ENCODE peak calls at places on chromosomes 2 and 18, in four cellular contexts. One of them, this sample, is unnamed.

GRCh38 chr2:28904802-28905499 is 10.5 kb downstream of the WDR43 start:
- DNase-seq in tibial nerve: no peak
- DNase-seq in right lobe of liver: no peak
- DNase-seq in heart left ventricle: no peak
- DNase-seq in this sample: no peak

GRCh38 chr2:189222440-189222839 is 42.9 kb upstream of the COL5A2 start:
- DNase-seq in tibial nerve: no peak
- DNase-seq in right lobe of liver: no peak
- DNase-seq in heart left ventricle: no peak
- DNase-seq in this sample: no peak

GRCh38 chr2:23092831-23093230 is 292.1 kb upstream of the KLHL29 start:
- DNase-seq in tibial nerve: no peak
- DNase-seq in right lobe of liver: no peak
- DNase-seq in heart left ventricle: no peak
- DNase-seq in this sample: no peak

GRCh38 chr2:127611076-127611925 is 34.7 kb upstream of the GPR17 start:
- DNase-seq in tibial nerve: no peak
- DNase-seq in right lobe of liver: no peak
- DNase-seq in heart left ventricle: no peak
- DNase-seq in this sample: no peak

GRCh38 chr2:39216495-39217191 is 27.1 kb downstream of the CDKL4 start:
- DNase-seq in tibial nerve: no peak
- DNase-seq in right lobe of liver: no peak
- DNase-seq in heart left ventricle: no peak
- DNase-seq in this sample: no peak

GRCh38 chr2:66840321-66841014 is 405.5 kb downstream of the MEIS1 start:
- DNase-seq in tibial nerve: no peak
- DNase-seq in right lobe of liver: no peak
- DNase-seq in heart left ventricle: no peak
- DNase-seq in this sample: no peak

GRCh38 chr2:128772671-128773070 is 454.0 kb upstream of the HS6ST1 start:
- DNase-seq in tibial nerve: no peak
- DNase-seq in right lobe of liver: peak
- DNase-seq in heart left ventricle: no peak
- DNase-seq in this sample: no peak

GRCh38 chr2:27796991-27797752 is 25.7 kb downstream of the MRPL33 start:
- DNase-seq in tibial nerve: no peak
- DNase-seq in right lobe of liver: no peak
- DNase-seq in heart left ventricle: peak
- DNase-seq in this sample: peak

GRCh38 chr18:55510809-55511208 is 77.2 kb downstream of the TCF4 start:
- DNase-seq in tibial nerve: no peak
- DNase-seq in right lobe of liver: no peak
- DNase-seq in heart left ventricle: no peak
- DNase-seq in this sample: peak

GRCh38 chr2:201358684-201359083 is 1.5 kb upstream of the FLACC1 start:
- DNase-seq in tibial nerve: no peak
- DNase-seq in right lobe of liver: no peak
- DNase-seq in heart left ventricle: no peak
- DNase-seq in this sample: no peak

GRCh38 chr2:144801766-144802165 is 281.8 kb upstream of the ZEB2 start:
- DNase-seq in tibial nerve: no peak
- DNase-seq in right lobe of liver: no peak
- DNase-seq in heart left ventricle: no peak
- DNase-seq in this sample: no peak

GRCh38 chr18:79982736-79983135 is 5.6 kb downstream of the TXNL4A start:
- DNase-seq in tibial nerve: no peak
- DNase-seq in right lobe of liver: no peak
- DNase-seq in heart left ventricle: no peak
- DNase-seq in this sample: no peak

GRCh38 chr2:71125506-71126294 is 4.3 kb downstream of the MCEE start:
- DNase-seq in tibial nerve: no peak
- DNase-seq in right lobe of liver: no peak
- DNase-seq in heart left ventricle: no peak
- DNase-seq in this sample: no peak

GRCh38 chr2:43255249-43255960 is 29.0 kb upstream of the ZFP36L2 start:
- DNase-seq in tibial nerve: no peak
- DNase-seq in right lobe of liver: no peak
- DNase-seq in heart left ventricle: no peak
- DNase-seq in this sample: peak

GRCh38 chr2:5932556-5933469 is 240.6 kb downstream of the SOX11 start:
- DNase-seq in tibial nerve: no peak
- DNase-seq in right lobe of liver: no peak
- DNase-seq in heart left ventricle: no peak
- DNase-seq in this sample: no peak

GRCh38 chr2:241788572-241788971 is 11.9 kb downstream of the GAL3ST2 start:
- DNase-seq in tibial nerve: no peak
- DNase-seq in right lobe of liver: no peak
- DNase-seq in heart left ventricle: no peak
- DNase-seq in this sample: no peak

GRCh38 chr18:48933578-48934399 is 17.0 kb downstream of the SMAD7 start:
- DNase-seq in tibial nerve: no peak
- DNase-seq in right lobe of liver: no peak
- DNase-seq in heart left ventricle: no peak
- DNase-seq in this sample: no peak

GRCh38 chr2:3728104-3729054 is 25.0 kb downstream of the DCDC2C start:
- DNase-seq in tibial nerve: no peak
- DNase-seq in right lobe of liver: no peak
- DNase-seq in heart left ventricle: no peak
- DNase-seq in this sample: no peak

GRCh38 chr2:241924909-241925250 is 55.4 kb downstream of the RTP5 start:
- DNase-seq in tibial nerve: no peak
- DNase-seq in right lobe of liver: peak
- DNase-seq in heart left ventricle: no peak
- DNase-seq in this sample: no peak

GRCh38 chr18:35095983-35096676 is 54.9 kb downstream of the MAPRE2 start:
- DNase-seq in tibial nerve: no peak
- DNase-seq in right lobe of liver: no peak
- DNase-seq in heart left ventricle: no peak
- DNase-seq in this sample: no peak

GRCh38 chr2:136358576-136358975 is 240.6 kb upstream of the CXCR4 start:
- DNase-seq in tibial nerve: no peak
- DNase-seq in right lobe of liver: no peak
- DNase-seq in heart left ventricle: no peak
- DNase-seq in this sample: no peak

GRCh38 chr18:13889661-13890060 is 25.7 kb downstream of the MC2R start:
- DNase-seq in tibial nerve: no peak
- DNase-seq in right lobe of liver: no peak
- DNase-seq in heart left ventricle: no peak
- DNase-seq in this sample: no peak

GRCh38 chr2:217714268-217714643 is 288.5 kb downstream of the TNS1 start:
- DNase-seq in tibial nerve: peak
- DNase-seq in right lobe of liver: peak
- DNase-seq in heart left ventricle: peak
- DNase-seq in this sample: no peak

GRCh38 chr2:191486584-191487320 is 191.2 kb upstream of the NABP1 start:
- DNase-seq in tibial nerve: no peak
- DNase-seq in right lobe of liver: no peak
- DNase-seq in heart left ventricle: no peak
- DNase-seq in this sample: no peak

GRCh38 chr18:61608306-61608705 is 275.1 kb downstream of the CDH20 start:
- DNase-seq in tibial nerve: no peak
- DNase-seq in right lobe of liver: no peak
- DNase-seq in heart left ventricle: no peak
- DNase-seq in this sample: no peak

GRCh38 chr18:76371301-76371700 is 123.7 kb downstream of the ZNF516 start:
- DNase-seq in tibial nerve: no peak
- DNase-seq in right lobe of liver: no peak
- DNase-seq in heart left ventricle: no peak
- DNase-seq in this sample: no peak

GRCh38 chr2:102021776-102022175 is 30.0 kb downstream of the IL1R2 start:
- DNase-seq in tibial nerve: no peak
- DNase-seq in right lobe of liver: no peak
- DNase-seq in heart left ventricle: no peak
- DNase-seq in this sample: no peak

GRCh38 chr2:36516136-36516870 is 81.7 kb downstream of the FEZ2 start:
- DNase-seq in tibial nerve: no peak
- DNase-seq in right lobe of liver: no peak
- DNase-seq in heart left ventricle: no peak
- DNase-seq in this sample: no peak

GRCh38 chr2:147649963-147650362 is 194.9 kb upstream of the ACVR2A start:
- DNase-seq in tibial nerve: no peak
- DNase-seq in right lobe of liver: no peak
- DNase-seq in heart left ventricle: no peak
- DNase-seq in this sample: no peak

GRCh38 chr18:46226461-46226860 is 122.3 kb downstream of the HAUS1 start:
- DNase-seq in tibial nerve: no peak
- DNase-seq in right lobe of liver: no peak
- DNase-seq in heart left ventricle: no peak
- DNase-seq in this sample: no peak

GRCh38 chr2:201406077-201406662 is 45.1 kb downstream of the TRAK2 start:
- DNase-seq in tibial nerve: no peak
- DNase-seq in right lobe of liver: no peak
- DNase-seq in heart left ventricle: no peak
- DNase-seq in this sample: peak

GRCh38 chr2:144389151-144389929 is 130.6 kb downstream of the ZEB2 start:
- DNase-seq in tibial nerve: no peak
- DNase-seq in right lobe of liver: peak
- DNase-seq in heart left ventricle: no peak
- DNase-seq in this sample: no peak

GRCh38 chr2:9184319-9184807 is 22.2 kb upstream of the ASAP2 start:
- DNase-seq in tibial nerve: no peak
- DNase-seq in right lobe of liver: no peak
- DNase-seq in heart left ventricle: no peak
- DNase-seq in this sample: no peak

GRCh38 chr2:164839914-164840457 is 1.6 kb downstream of the COBLL1 start:
- DNase-seq in tibial nerve: no peak
- DNase-seq in right lobe of liver: no peak
- DNase-seq in heart left ventricle: no peak
- DNase-seq in this sample: no peak
- H3K4me3 ChIP-seq in tibial nerve: peak
- H3K4me3 ChIP-seq in right lobe of liver: peak
- H3K4me3 ChIP-seq in heart left ventricle: peak
- H3K4me3 ChIP-seq in this sample: peak

GRCh38 chr2:20438334-20439192 is 8.3 kb upstream of the RHOB start:
- DNase-seq in tibial nerve: peak
- DNase-seq in right lobe of liver: peak
- DNase-seq in heart left ventricle: no peak
- DNase-seq in this sample: peak
- TF ChIP-seq POLR2A in tibial nerve: peak
- TF ChIP-seq POLR2A in right lobe of liver: peak
- TF ChIP-seq POLR2A in heart left ventricle: peak
- TF ChIP-seq POLR2A in this sample: peak

GRCh38 chr18:3500016-3500415 is 50.0 kb downstream of the TGIF1 start:
- DNase-seq in tibial nerve: no peak
- DNase-seq in right lobe of liver: no peak
- DNase-seq in heart left ventricle: no peak
- DNase-seq in this sample: no peak

GRCh38 chr18:3495691-3496090 is 45.7 kb downstream of the TGIF1 start:
- DNase-seq in tibial nerve: no peak
- DNase-seq in right lobe of liver: no peak
- DNase-seq in heart left ventricle: no peak
- DNase-seq in this sample: no peak

GRCh38 chr18:3502650-3503049 is 52.7 kb downstream of the TGIF1 start:
- DNase-seq in tibial nerve: no peak
- DNase-seq in right lobe of liver: no peak
- DNase-seq in heart left ventricle: no peak
- DNase-seq in this sample: no peak

GRCh38 chr18:3499498-3499897 is 49.5 kb downstream of the TGIF1 start:
- DNase-seq in tibial nerve: no peak
- DNase-seq in right lobe of liver: no peak
- DNase-seq in heart left ventricle: no peak
- DNase-seq in this sample: no peak

GRCh38 chr18:3498705-3499451 is 48.9 kb downstream of the TGIF1 start:
- DNase-seq in tibial nerve: peak
- DNase-seq in right lobe of liver: peak
- DNase-seq in heart left ventricle: peak
- DNase-seq in this sample: no peak
- H3K27ac ChIP-seq in tibial nerve: no peak
- H3K27ac ChIP-seq in right lobe of liver: no peak
- H3K27ac ChIP-seq in heart left ventricle: no peak
- H3K27ac ChIP-seq in this sample: no peak

DNA sequence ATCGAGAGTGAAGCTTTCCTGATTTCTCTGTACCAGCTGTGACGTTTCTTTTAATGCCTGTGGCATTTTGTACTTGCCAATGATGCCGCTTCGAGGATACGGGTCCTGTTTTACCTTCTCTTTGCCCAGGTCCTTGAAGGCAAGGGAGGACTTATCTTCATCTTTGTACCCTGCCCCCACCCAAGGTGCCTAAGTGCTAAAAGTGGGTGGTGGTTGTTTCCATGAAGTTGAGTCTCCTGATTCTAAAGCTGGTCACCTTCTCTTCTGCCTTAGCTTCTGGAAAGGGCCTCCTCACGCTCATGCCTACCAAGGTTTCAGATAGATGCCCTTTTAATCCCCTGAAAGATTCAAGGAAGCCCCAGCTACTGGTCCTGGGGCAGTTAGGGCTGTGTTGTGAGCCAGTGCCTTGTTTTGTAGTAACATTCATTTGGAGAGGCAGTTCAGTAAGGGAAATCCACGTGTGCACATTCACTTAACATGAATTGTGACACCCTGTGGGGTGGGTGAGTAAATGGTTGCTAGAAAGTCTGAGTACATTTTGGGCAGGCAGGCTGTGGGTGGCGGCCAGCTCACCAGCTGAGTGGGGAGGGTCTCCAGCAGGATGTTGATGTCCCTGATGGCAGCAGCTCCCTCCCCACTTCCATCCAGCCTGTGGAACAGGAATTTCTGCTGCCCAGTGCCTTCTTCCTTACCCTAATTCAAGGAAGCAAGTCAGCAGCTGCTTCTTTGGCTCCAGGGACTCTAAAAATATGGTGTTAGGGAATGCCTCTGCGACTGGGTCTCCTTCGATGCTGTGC is 6.2 kb downstream of the LBH start:
- DNase-seq in tibial nerve: no peak
- DNase-seq in right lobe of liver: no peak
- DNase-seq in heart left ventricle: peak
- DNase-seq in this sample: no peak
- H3K4me3 ChIP-seq in tibial nerve: no peak
- H3K4me3 ChIP-seq in right lobe of liver: no peak
- H3K4me3 ChIP-seq in heart left ventricle: no peak
- H3K4me3 ChIP-seq in this sample: no peak